ENCODE peak calls at places on chromosomes 16 and 17, in ten cellular contexts. O is stomach, Z is sigmoid colon, V is upper lobe of left lung, W is transverse colon, B is HCT116, L is Panc1, X is GM23338, D is GM12878, H is endothelial cell of umbilical vein. A is an unnamed sample.

GRCh38 chr17:77307479-77308198 is 166.9 kb downstream of the SEC14L1 start:
- DNase-seq in O (no peak), Z (no peak), V (no peak), W (no peak), B (no peak), L (no peak), X (no peak), D (no peak), H (no peak), A (no peak)

GRCh38 chr16:24841291-24841690 is 4.5 kb upstream of the SLC5A11 start:
- DNase-seq in O (no peak), Z (no peak), V (no peak), W (no peak), B (no peak), L (no peak), X (no peak), D (no peak), H (no peak), A (no peak)

GRCh38 chr16:31400191-31400590 is 7.1 kb downstream of the ITGAD start:
- DNase-seq in O (no peak), Z (no peak), V (no peak), W (no peak), B (no peak), L (no peak), X (no peak), D (no peak), H (no peak), A (no peak)

GRCh38 chr17:73089322-73089721 is 3.2 kb downstream of the SLC39A11 start:
- DNase-seq in O (no peak), Z (no peak), V (no peak), W (no peak), B (no peak), L (no peak), X (no peak), D (no peak), H (no peak), A (no peak)

GRCh38 chr17:74478369-74479100 is 12.1 kb downstream of the CD300A start:
- DNase-seq in O (no peak), Z (no peak), V (no peak), W (peak), B (no peak), L (no peak), X (no peak), D (peak), H (no peak), A (no peak)

GRCh38 chr17:73268582-73269328 is 7.1 kb upstream of the CPSF4L start:
- DNase-seq in O (no peak), Z (no peak), V (peak), W (no peak), B (no peak), L (no peak), X (no peak), D (no peak), H (no peak), A (no peak)

GRCh38 chr16:75011634-75012307 is 12.9 kb downstream of the ZNRF1 start:
- DNase-seq in O (no peak), Z (no peak), V (no peak), W (no peak), B (peak), L (no peak), X (no peak), D (peak), H (peak), A (no peak)

GRCh38 chr16:28874406-28874805 is 3.9 kb upstream of the ATP2A1 start:
- DNase-seq in O (no peak), Z (no peak), V (no peak), W (no peak), B (no peak), L (no peak), X (no peak), D (no peak), H (no peak), A (no peak)

GRCh38 chr16:11377156-11377555 is 31.9 kb downstream of the RMI2 start:
- DNase-seq in O (no peak), Z (no peak), V (no peak), W (no peak), B (no peak), L (no peak), X (no peak), D (no peak), H (no peak), A (no peak)

GRCh38 chr17:46157443-46158107 is 35.7 kb downstream of the KANSL1 start:
- DNase-seq in O (no peak), Z (no peak), V (no peak), W (no peak), B (no peak), L (no peak), X (no peak), D (no peak), H (peak), A (no peak)

GRCh38 chr16:66954097-66954659 is 6.9 kb upstream of the CES3 start:
- DNase-seq in O (peak), Z (peak), V (no peak), W (peak), B (peak), L (no peak), X (peak), D (peak), H (peak), A (no peak)

GRCh38 chr17:1898332-1898731 is 68.5 kb downstream of the RPA1 start:
- DNase-seq in O (no peak), Z (no peak), V (no peak), W (no peak), B (no peak), L (no peak), X (no peak), D (no peak), H (no peak), A (no peak)

GRCh38 chr17:30203471-30203981 is 32.0 kb downstream of the SLC6A4 start:
- DNase-seq in O (no peak), Z (no peak), V (no peak), W (no peak), B (no peak), L (no peak), X (peak), D (no peak), H (peak), A (no peak)

GRCh38 chr17:74552037-74552436 is 6.1 kb upstream of the CD300C start:
- DNase-seq in O (no peak), Z (no peak), V (no peak), W (no peak), B (no peak), L (no peak), X (no peak), D (no peak), H (no peak), A (no peak)

GRCh38 chr16:86974120-86974519 is 343.1 kb downstream of the C16orf95 start:
- DNase-seq in O (no peak), Z (no peak), V (no peak), W (no peak), B (no peak), L (no peak), X (no peak), D (no peak), H (no peak), A (no peak)

GRCh38 chr16:50372611-50373344 is 4.0 kb upstream of the BRD7 start:
- DNase-seq in O (no peak), Z (peak), V (peak), W (peak), B (no peak), L (no peak), X (no peak), D (no peak), H (no peak), A (no peak)
- TF ChIP-seq POLR2AphosphoS5 in O (no peak), Z (peak), V (no peak), W (peak), B (no peak), L (no peak), X (no peak), D (no peak), H (no peak), A (no peak)

GRCh38 chr17:66755101-66755943 is 79.6 kb upstream of the CACNG5 start:
- DNase-seq in O (no peak), Z (peak), V (no peak), W (peak), B (peak), L (no peak), X (no peak), D (no peak), H (no peak), A (no peak)
- H3K27ac ChIP-seq in O (no peak), Z (no peak), V (no peak), W (peak), B (no peak), L (no peak), X (no peak), D (no peak), H (no peak), A (no peak)

GRCh38 chr17:17036520-17036998 is 5.7 kb upstream of the MPRIP start:
- DNase-seq in O (no peak), Z (no peak), V (no peak), W (no peak), B (no peak), L (no peak), X (no peak), D (no peak), H (no peak), A (no peak)
- TF ChIP-seq POLR2AphosphoS5 in O (peak), Z (no peak), V (no peak), W (no peak), B (no peak), L (no peak), X (no peak), D (no peak), H (no peak), A (no peak)

GRCh38 chr16:68643227-68643626 is 1.9 kb upstream of the CDH3 start:
- DNase-seq in O (no peak), Z (no peak), V (no peak), W (no peak), B (no peak), L (no peak), X (no peak), D (no peak), H (no peak), A (no peak)
- H3K27ac ChIP-seq in O (no peak), Z (no peak), V (no peak), W (no peak), B (no peak), L (no peak), X (peak), D (no peak), H (no peak), A (no peak)

GRCh38 chr16:19881028-19881427 is 3.6 kb downstream of the GPRC5B start:
- DNase-seq in O (no peak), Z (no peak), V (no peak), W (no peak), B (no peak), L (no peak), X (no peak), D (no peak), H (no peak), A (no peak)

GRCh38 chr16:19878760-19879159 is 5.9 kb downstream of the GPRC5B start:
- DNase-seq in O (no peak), Z (no peak), V (no peak), W (no peak), B (no peak), L (no peak), X (no peak), D (no peak), H (no peak), A (no peak)

GRCh38 chr16:19881783-19882182 is 2.9 kb downstream of the GPRC5B start:
- DNase-seq in O (no peak), Z (no peak), V (no peak), W (no peak), B (no peak), L (no peak), X (no peak), D (no peak), H (no peak), A (no peak)

GRCh38 chr16:19876501-19877059 is 8.1 kb downstream of the GPRC5B start:
- DNase-seq in O (no peak), Z (no peak), V (no peak), W (no peak), B (no peak), L (no peak), X (peak), D (no peak), H (no peak), A (no peak)

GRCh38 chr16:19879241-19879792 is 5.3 kb downstream of the GPRC5B start:
- DNase-seq in O (no peak), Z (no peak), V (no peak), W (no peak), B (no peak), L (no peak), X (peak), D (no peak), H (no peak), A (no peak)
- TF ChIP-seq POLR2AphosphoS5 in O (no peak), Z (no peak), V (no peak), W (no peak), B (no peak), L (no peak), X (peak), D (no peak), H (no peak), A (no peak)

GRCh38 chr16:17368951-17369350 is 101.8 kb downstream of the XYLT1 start:
- DNase-seq in O (no peak), Z (no peak), V (no peak), W (no peak), B (no peak), L (no peak), X (no peak), D (no peak), H (no peak), A (no peak)
- H3K27ac ChIP-seq in O (peak), Z (peak), V (peak), W (peak), B (no peak), L (no peak), X (peak), D (peak), H (no peak), A (no peak)

GRCh38 chr17:17812211-17813054 is 24.4 kb downstream of the SREBF1 start:
- DNase-seq in O (peak), Z (peak), V (peak), W (peak), B (no peak), L (no peak), X (peak), D (no peak), H (peak), A (no peak)
- TF ChIP-seq POLR2AphosphoS5 in O (peak), Z (peak), V (no peak), W (peak), B (peak), L (peak), X (no peak), D (no peak), H (peak), A (no peak)

GRCh38 chr17:8672326-8672725 is 41.8 kb upstream of the MYH10 start:
- DNase-seq in O (no peak), Z (no peak), V (no peak), W (no peak), B (no peak), L (no peak), X (no peak), D (no peak), H (no peak), A (no peak)

GRCh38 chr17:8673621-8674020 is 43.1 kb upstream of the MYH10 start:
- DNase-seq in O (no peak), Z (no peak), V (no peak), W (no peak), B (no peak), L (no peak), X (no peak), D (no peak), H (peak), A (no peak)

GRCh38 chr17:8675306-8675705 is 44.8 kb upstream of the MYH10 start:
- DNase-seq in O (no peak), Z (no peak), V (no peak), W (no peak), B (no peak), L (no peak), X (no peak), D (no peak), H (no peak), A (no peak)

GRCh38 chr17:8670486-8670885 is 40.0 kb upstream of the MYH10 start:
- DNase-seq in O (no peak), Z (no peak), V (no peak), W (no peak), B (no peak), L (no peak), X (no peak), D (no peak), H (no peak), A (no peak)

DNA sequence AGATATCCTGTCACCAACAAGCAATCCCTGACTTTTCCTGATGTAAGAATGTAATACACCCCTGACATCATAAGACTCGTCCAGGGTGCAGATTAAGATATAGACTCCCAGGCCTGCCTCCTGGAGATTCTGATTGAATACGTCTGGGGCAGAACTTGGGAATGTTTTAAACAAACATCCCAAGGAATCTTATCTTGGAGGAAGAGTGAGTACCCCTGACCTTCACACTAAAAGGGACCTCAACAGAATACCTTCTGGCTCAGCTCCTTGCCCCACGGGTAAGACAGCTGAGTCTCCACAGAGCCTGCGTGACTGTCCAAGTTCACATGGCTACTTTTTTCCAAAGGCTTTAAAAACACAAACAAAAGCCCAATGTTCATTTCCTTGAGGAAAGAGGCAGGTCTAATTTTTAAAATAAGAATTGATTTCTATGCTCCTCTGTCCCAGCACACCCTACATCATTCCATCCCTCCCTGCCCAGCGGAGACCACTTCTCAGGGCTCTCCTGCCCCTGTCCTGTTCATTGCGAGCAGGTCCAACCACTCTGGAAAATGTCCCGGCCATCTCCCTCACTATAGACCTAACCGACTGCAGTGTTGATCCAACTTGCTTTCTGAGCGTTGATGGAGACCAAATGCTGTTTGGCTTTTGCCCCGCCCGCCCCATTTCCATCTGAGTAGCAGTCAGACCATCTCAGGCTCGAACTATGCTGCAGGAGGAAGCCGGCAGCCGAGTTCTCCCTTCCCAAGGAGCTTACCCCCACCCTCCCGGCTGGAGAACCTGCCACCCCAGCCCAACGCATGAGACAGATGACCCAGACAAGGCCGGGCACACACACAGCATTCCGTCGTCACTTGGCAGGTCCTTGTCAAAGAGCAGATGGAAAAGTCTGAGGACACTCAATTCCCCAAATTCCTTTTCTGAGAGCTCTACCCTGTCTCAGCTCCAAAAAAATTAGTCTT is 44.1 kb upstream of the MYH10 start:
- DNase-seq in O (no peak), Z (peak), V (no peak), W (peak), B (no peak), L (no peak), X (peak), D (no peak), H (peak), A (no peak)
- H3K27ac ChIP-seq in O (peak), Z (peak), V (peak), W (peak), B (no peak), L (no peak), X (no peak), D (no peak), H (peak), A (no peak)

GRCh38 chr17:67608691-67609090 is 109.0 kb upstream of the NOL11 start:
- DNase-seq in O (no peak), Z (no peak), V (no peak), W (no peak), B (no peak), L (no peak), X (no peak), D (no peak), H (peak), A (no peak)
- TF ChIP-seq POLR2AphosphoS5 in O (no peak), Z (peak), V (no peak), W (no peak), B (no peak), L (no peak), X (no peak), D (no peak), H (no peak), A (no peak)

DNA sequence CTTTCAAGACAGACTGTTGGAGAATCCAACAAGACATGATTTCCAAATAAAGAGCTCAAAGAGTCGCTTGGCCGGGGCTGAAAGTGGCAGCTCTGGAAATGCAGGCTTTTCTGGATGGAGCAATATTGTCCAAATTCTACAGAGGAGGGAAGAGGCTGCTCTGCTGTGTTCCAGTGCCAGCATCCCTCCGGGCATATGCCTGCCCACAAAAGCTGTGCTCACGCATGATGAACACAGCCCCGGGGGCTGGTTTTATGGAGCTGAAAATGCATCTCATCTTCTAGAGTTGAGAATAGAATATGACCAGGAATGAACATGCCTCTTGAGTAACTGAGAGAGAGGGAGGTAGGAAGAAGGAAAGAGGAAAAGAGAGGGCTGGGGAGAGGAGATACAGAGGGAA is 74.7 kb upstream of the TOX3 start:
- DNase-seq in O (no peak), Z (no peak), V (no peak), W (no peak), B (no peak), L (no peak), X (no peak), D (no peak), H (no peak), A (no peak)
- H3K27ac ChIP-seq in O (no peak), Z (no peak), V (no peak), W (no peak), B (no peak), L (no peak), X (no peak), D (no peak), H (no peak), A (no peak)